ENCODE peak calls at places on chromosome 21, in four cellular contexts. V is HL-60, P is GM12891, O is K562. N is an unnamed sample.

GRCh38 chr21:34653522-34653921 is 15.3 kb upstream of the CLIC6 start:
- DNase-seq in V (no peak), P (no peak), O (no peak), N (no peak)

GRCh38 chr21:45998871-45999580 is 17.5 kb downstream of the COL6A1 start:
- DNase-seq in V (no peak), P (no peak), O (no peak), N (no peak)

GRCh38 chr21:45499201-45499750 is 43.0 kb downstream of the SLC19A1 start:
- DNase-seq in V (no peak), P (no peak), O (no peak), N (no peak)

GRCh38 chr21:22813201-22813600 is 1815.0 kb downstream of the NCAM2 start:
- DNase-seq in V (no peak), P (no peak), O (no peak), N (no peak)

GRCh38 chr21:26900980-26901379 is 55.8 kb upstream of the ADAMTS1 start:
- DNase-seq in V (no peak), P (no peak), O (no peak), N (no peak)

GRCh38 chr21:25426580-25426979 is 180.7 kb downstream of the MRPL39 start:
- DNase-seq in V (no peak), P (no peak), O (no peak), N (no peak)

GRCh38 chr21:25107708-25108107 is 499.6 kb downstream of the MRPL39 start:
- DNase-seq in V (no peak), P (no peak), O (no peak), N (no peak)

GRCh38 chr21:39788383-39788782 is 43.4 kb downstream of the IGSF5 start:
- DNase-seq in V (no peak), P (no peak), O (peak; percentile 34), N (no peak)

GRCh38 chr21:28699591-28700259 is 293.0 kb downstream of the LTN1 start:
- DNase-seq in V (peak; percentile 28), P (no peak), O (no peak), N (no peak)

GRCh38 chr21:26116456-26117011 is 54.0 kb downstream of the APP start:
- DNase-seq in V (no peak), P (no peak), O (no peak), N (no peak)

GRCh38 chr21:34501716-34502115 is 10.3 kb downstream of the KCNE1 start:
- DNase-seq in V (no peak), P (no peak), O (no peak), N (no peak)

GRCh38 chr21:34690041-34690792 is 21.4 kb downstream of the CLIC6 start:
- DNase-seq in V (no peak), P (no peak), O (no peak), N (no peak)

GRCh38 chr21:38903578-38904193 is 98.0 kb downstream of the ETS2 start:
- DNase-seq in V (no peak), P (no peak), O (no peak), N (no peak)

GRCh38 chr21:46285206-46285661 is at the start of gene MCM3AP:
- DNase-seq in V (no peak), P (no peak), O (no peak), N (no peak)

GRCh38 chr21:25330266-25330665 is 277.0 kb downstream of the MRPL39 start:
- DNase-seq in V (no peak), P (no peak), O (no peak), N (no peak)

GRCh38 chr21:35932232-35932911 is 128.0 kb downstream of the SETD4 start:
- DNase-seq in V (peak; percentile 92), P (peak; percentile 29), O (no peak), N (peak; percentile 36)

GRCh38 chr21:46184625-46185555 is 631 bp upstream of the SPATC1L start:
- DNase-seq in V (peak; percentile 78), P (no peak), O (peak; percentile 86), N (peak; percentile 63)

GRCh38 chr21:45531393-45532215 is 10.6 kb downstream of the SLC19A1 start:
- DNase-seq in V (no peak), P (no peak), O (no peak), N (no peak)

GRCh38 chr21:22201142-22201541 is 1202.9 kb downstream of the NCAM2 start:
- DNase-seq in V (no peak), P (no peak), O (no peak), N (no peak)

GRCh38 chr21:45986316-45987051 is 4.9 kb downstream of the COL6A1 start:
- DNase-seq in V (no peak), P (no peak), O (no peak), N (no peak)

GRCh38 chr21:34524671-34525601 is 12.9 kb upstream of the KCNE1 start:
- DNase-seq in V (no peak), P (no peak), O (no peak), N (no peak)

GRCh38 chr21:28138272-28138671 is 854.4 kb downstream of the LTN1 start:
- DNase-seq in V (no peak), P (no peak), O (no peak), N (no peak)

GRCh38 chr21:30044447-30045064 is 104.8 kb upstream of the GRIK1 start:
- DNase-seq in V (no peak), P (no peak), O (peak; percentile 19), N (no peak)

GRCh38 chr21:40689241-40689640 is 157.7 kb downstream of the DSCAM start:
- DNase-seq in V (no peak), P (no peak), O (no peak), N (no peak)

GRCh38 chr21:39311164-39311563 is 2.3 kb downstream of the BRWD1 start:
- DNase-seq in V (no peak), P (no peak), O (no peak), N (no peak)

GRCh38 chr21:17491716-17492414 is 21.0 kb upstream of the CXADR start:
- DNase-seq in V (peak; percentile 30), P (no peak), O (no peak), N (no peak)

GRCh38 chr21:26686278-26686677 is 113.2 kb upstream of the CYYR1 start:
- DNase-seq in V (peak; percentile 52), P (no peak), O (no peak), N (no peak)

GRCh38 chr21:26077523-26077922 is 93.0 kb downstream of the APP start:
- DNase-seq in V (no peak), P (no peak), O (no peak), N (no peak)

GRCh38 chr21:28025111-28025510 is 967.6 kb downstream of the LTN1 start:
- DNase-seq in V (no peak), P (no peak), O (no peak), N (no peak)

GRCh38 chr21:36159356-36159921 is 2.8 kb downstream of the DOP1B start:
- DNase-seq in V (peak; percentile 92), P (no peak), O (no peak), N (no peak)

GRCh38 chr21:34644815-34645214 is 24.0 kb upstream of the CLIC6 start:
- DNase-seq in V (no peak), P (no peak), O (no peak), N (no peak)

GRCh38 chr21:31363720-31364119 is 19.7 kb upstream of the TIAM1 start:
- DNase-seq in V (no peak), P (no peak), O (no peak), N (no peak)

GRCh38 chr21:14759285-14759684 is 213.2 kb upstream of the SAMSN1 start:
- DNase-seq in V (no peak), P (no peak), O (no peak), N (no peak)

GRCh38 chr21:34595457-34595856 is 19.5 kb downstream of the RCAN1 start:
- DNase-seq in V (no peak), P (no peak), O (no peak), N (no peak)

GRCh38 chr21:36744560-36745231 is 45.8 kb downstream of the SIM2 start:
- DNase-seq in V (no peak), P (no peak), O (no peak), N (no peak)

GRCh38 chr21:18041012-18041411 is 203.6 kb upstream of the CHODL start:
- DNase-seq in V (peak; percentile 26), P (no peak), O (no peak), N (no peak)

GRCh38 chr21:28821276-28822063 is 171.2 kb downstream of the LTN1 start:
- DNase-seq in V (no peak), P (no peak), O (no peak), N (no peak)

GRCh38 chr21:42311816-42312625 is 3.2 kb downstream of the TFF3 start:
- DNase-seq in V (no peak), P (no peak), O (no peak), N (no peak)
- TF ChIP-seq SPI1 in V (no peak), P (no peak), O (no peak), N (no peak)

GRCh38 chr21:44406953-44407352 is 48.4 kb upstream of the LRRC3 start:
- DNase-seq in V (no peak), P (no peak), O (no peak), N (no peak)

GRCh38 chr21:44405091-44405947 is 50.0 kb upstream of the LRRC3 start:
- DNase-seq in V (no peak), P (no peak), O (no peak), N (no peak)

GRCh38 chr21:44408226-44408625 is 47.1 kb upstream of the LRRC3 start:
- DNase-seq in V (no peak), P (no peak), O (no peak), N (no peak)

GRCh38 chr21:44407493-44407892 is 47.8 kb upstream of the LRRC3 start:
- DNase-seq in V (no peak), P (no peak), O (no peak), N (no peak)

GRCh38 chr21:44405948-44406872 is 49.1 kb upstream of the LRRC3 start:
- DNase-seq in V (no peak), P (no peak), O (no peak), N (no peak)
- TF ChIP-seq SPI1 in V (no peak), P (no peak), O (no peak), N (no peak)

GRCh38 chr21:33033094-33033951 is 7.6 kb downstream of the OLIG2 start:
- DNase-seq in V (no peak), P (no peak), O (no peak), N (no peak)

GRCh38 chr21:33039542-33039941 is 13.8 kb downstream of the OLIG2 start:
- DNase-seq in V (no peak), P (no peak), O (no peak), N (no peak)

GRCh38 chr21:33033961-33034413 is 8.3 kb downstream of the OLIG2 start:
- DNase-seq in V (no peak), P (no peak), O (no peak), N (no peak)

GRCh38 chr21:33035147-33035546 is 9.4 kb downstream of the OLIG2 start:
- DNase-seq in V (no peak), P (no peak), O (no peak), N (no peak)

GRCh38 chr21:33036430-33037162 is 10.9 kb downstream of the OLIG2 start:
- DNase-seq in V (peak; percentile 88), P (no peak), O (no peak), N (no peak)
- TF ChIP-seq SPI1 in V (no peak), P (no peak), O (no peak), N (no peak)

GRCh38 chr21:44325386-44326271 is 13.6 kb downstream of the CFAP410 start:
- DNase-seq in V (no peak), P (no peak), O (no peak), N (no peak)
- TF ChIP-seq SPI1 in V (no peak), P (no peak), O (no peak), N (no peak)

N was measured in GM12878.